ENCODE peak calls at places on chromosomes 13 and 19, in nine cellular contexts. I is GM23338; E is PC-3; N is CD4-positive, alpha-beta T cell; Q is GM06990; G is HL-60; O is neuronal stem cell; Y is GM23248; S is IMR-90. L is an unnamed sample. For H3K27me3, the result is how much of the 10 kb centered on the place peaks cover.

GRCh38 chr13:40136896-40137295 is 481.4 kb downstream of the COG6 start:
- DNase-seq in Y (no peak), I (no peak), Q (no peak), G (no peak), O (no peak), S (no peak), E (no peak), N (no peak), L (no peak)

GRCh38 chr13:70171151-70171550 is 62.9 kb upstream of the KLHL1 start:
- DNase-seq in I (no peak), Y (no peak), G (no peak), O (no peak), S (no peak), N (no peak), Q (no peak), E (peak), L (no peak)

GRCh38 chr19:4069331-4069959 is 2.7 kb upstream of the ZBTB7A start:
- DNase-seq in E (no peak), N (no peak), S (no peak), I (peak), G (peak), Q (no peak), Y (no peak), O (no peak), L (peak)

GRCh38 chr13:85497652-85498051 is 301.6 kb downstream of the SLITRK6 start:
- DNase-seq in O (no peak), Q (no peak), Y (peak), E (peak), G (no peak), S (peak), N (no peak), I (no peak), L (no peak)

GRCh38 chr13:59950201-59950730 is 213.5 kb downstream of the DIAPH3 start:
- DNase-seq in S (peak), N (no peak), O (no peak), G (no peak), Y (peak), I (no peak), Q (no peak), E (no peak), L (no peak)

GRCh38 chr19:5448374-5448773 is 6.8 kb upstream of the ZNRF4 start:
- DNase-seq in S (no peak), Q (no peak), O (no peak), I (no peak), E (no peak), Y (no peak), N (no peak), G (no peak), L (no peak)

GRCh38 chr13:99907627-99908026 is 63.9 kb downstream of the ZIC5 start:
- DNase-seq in O (no peak), I (no peak), S (no peak), Y (no peak), Q (no peak), E (no peak), N (no peak), G (no peak), L (no peak)

GRCh38 chr19:40165362-40165937 is 25.8 kb upstream of the MAP3K10 start:
- DNase-seq in O (peak), N (peak), I (peak), E (peak), G (peak), S (no peak), Y (peak), Q (peak), L (peak)

GRCh38 chr19:35216026-35216832 is 12.3 kb downstream of the FAM187B start:
- DNase-seq in G (no peak), N (no peak), I (no peak), Q (no peak), O (no peak), S (no peak), E (no peak), Y (peak), L (no peak)

GRCh38 chr19:49142866-49143335 is 12.3 kb downstream of the HRC start:
- DNase-seq in Y (peak), E (peak), G (no peak), S (peak), O (peak), I (peak), Q (peak), N (no peak), L (peak)

GRCh38 chr13:76853481-76853880 is 32.7 kb downstream of the KCTD12 start:
- DNase-seq in G (no peak), E (peak), Q (no peak), N (no peak), S (no peak), Y (no peak), O (no peak), I (no peak), L (no peak)

GRCh38 chr19:5193192-5193591 is 147.4 kb downstream of the PTPRS start:
- DNase-seq in S (no peak), O (peak), Q (no peak), E (no peak), G (no peak), I (peak), Y (no peak), N (no peak), L (peak)

GRCh38 chr19:7349961-7350711 is 1.4 kb downstream of the ARHGEF18 start:
- DNase-seq in G (peak), Y (no peak), Q (peak), E (no peak), O (no peak), S (no peak), I (no peak), N (no peak), L (no peak)

GRCh38 chr19:6737873-6738725 is 719 bp upstream of the GPR108 start:
- DNase-seq in S (peak), I (peak), N (peak), Y (peak), G (peak), Q (peak), E (peak), O (peak), L (peak)

GRCh38 chr19:10135551-10136334 is 16.0 kb upstream of the EIF3G start:
- DNase-seq in N (no peak), S (no peak), E (no peak), I (no peak), G (no peak), Y (no peak), O (no peak), Q (no peak), L (peak)

GRCh38 chr19:46211201-46211881 is 18.2 kb upstream of the IGFL1 start:
- DNase-seq in G (no peak), Y (peak), O (no peak), I (peak), Q (no peak), S (no peak), N (no peak), E (peak), L (peak)

GRCh38 chr19:17125052-17125727 is 49.6 kb downstream of the MYO9B start:
- DNase-seq in Q (peak), N (peak), E (no peak), I (no peak), G (no peak), S (peak), Y (peak), O (no peak), L (no peak)

GRCh38 chr13:36476661-36477060 is 44.4 kb downstream of the CCNA1 start:
- DNase-seq in I (no peak), G (no peak), Y (no peak), O (no peak), S (no peak), N (no peak), E (no peak), Q (no peak), L (no peak)

GRCh38 chr19:6235031-6235951 is 44.5 kb downstream of the MLLT1 start:
- DNase-seq in E (no peak), S (no peak), G (no peak), Y (no peak), N (no peak), Q (no peak), I (no peak), O (no peak), L (peak)

GRCh38 chr13:19861762-19862161 is 1.7 kb downstream of the ZMYM5 start:
- DNase-seq in Q (no peak), E (peak), S (no peak), Y (peak), N (no peak), I (no peak), G (no peak), O (no peak), L (no peak)

GRCh38 chr19:42091300-42092266 is 15.6 kb downstream of the ZNF574 start:
- DNase-seq in E (peak), O (no peak), N (no peak), S (peak), Y (peak), G (no peak), Q (no peak), I (no peak), L (peak)

GRCh38 chr13:73300718-73301425 is 242.1 kb downstream of the KLF5 start:
- DNase-seq in E (no peak), G (no peak), Q (no peak), S (no peak), Y (no peak), O (no peak), I (no peak), N (no peak), L (no peak)

GRCh38 chr13:25371608-25372274 is at the start of gene ATP8A2:
- DNase-seq in G (no peak), O (peak), Q (no peak), Y (peak), N (no peak), I (peak), S (no peak), E (no peak), L (peak)

GRCh38 chr13:41457589-41458186 is 338 bp downstream of the RGCC start:
- DNase-seq in Q (peak), S (no peak), I (peak), G (no peak), N (peak), Y (peak), E (no peak), O (no peak), L (peak)

GRCh38 chr19:45693168-45693788 is 812 bp downstream of the QPCTL start:
- DNase-seq in S (peak), E (peak), N (peak), O (no peak), Y (peak), Q (peak), I (peak), G (peak), L (peak)

GRCh38 chr19:4831351-4832340 is at the start of gene TICAM1:
- DNase-seq in Y (peak), Q (peak), N (peak), G (peak), S (peak), E (peak), I (peak), O (no peak), L (peak)

GRCh38 chr19:53172892-53173291 is 14.0 kb upstream of the ZNF347 start:
- DNase-seq in O (no peak), Y (no peak), Q (no peak), S (peak), I (no peak), G (no peak), E (no peak), N (no peak), L (no peak)

GRCh38 chr19:7738023-7738422 is 6.1 kb upstream of the CLEC4G start:
- DNase-seq in E (no peak), O (no peak), N (no peak), I (no peak), G (no peak), Q (no peak), S (no peak), Y (no peak), L (no peak)

GRCh38 chr19:35379992-35380391 is 9.1 kb downstream of the GPR42 start:
- DNase-seq in Y (no peak), I (no peak), Q (no peak), O (no peak), G (no peak), E (no peak), N (no peak), S (no peak), L (no peak)

GRCh38 chr19:40629346-40629745 is 28.2 kb downstream of the LTBP4 start:
- DNase-seq in S (no peak), E (no peak), N (no peak), Q (no peak), G (no peak), Y (no peak), I (no peak), O (no peak), L (no peak)

GRCh38 chr13:44426461-44426860 is 52.8 kb downstream of the SERP2 start:
- DNase-seq in G (no peak), O (no peak), S (no peak), E (no peak), Q (no peak), N (no peak), I (no peak), Y (peak), L (no peak)

GRCh38 chr13:52884429-52884828 is 36.0 kb upstream of the PCDH8 start:
- DNase-seq in E (no peak), S (no peak), I (no peak), N (no peak), O (no peak), Y (peak), G (no peak), Q (no peak), L (no peak)

GRCh38 chr19:12772323-12772722 is 3.0 kb downstream of the HOOK2 start:
- DNase-seq in G (no peak), O (no peak), E (no peak), Y (no peak), S (no peak), Q (no peak), I (no peak), N (no peak), L (no peak)

DNA sequence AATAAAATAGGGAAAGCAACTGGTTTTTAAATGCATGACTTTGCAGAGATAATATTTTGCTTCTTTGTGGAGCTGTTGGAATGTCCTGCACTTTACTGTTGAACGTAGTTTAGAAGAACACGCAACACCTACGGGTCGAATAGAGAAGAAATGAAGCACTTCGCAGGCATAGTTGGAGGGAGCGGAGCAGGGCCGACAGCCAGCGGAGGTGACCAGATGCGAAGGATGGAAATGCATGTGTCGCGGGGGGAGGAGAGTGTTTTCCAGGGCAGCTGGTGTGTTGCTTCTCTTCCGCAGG is 846 bp downstream of the CEBPG start:
- DNase-seq in Q (no peak), S (peak), I (no peak), O (no peak), E (peak), G (peak), N (no peak), Y (peak), L (peak)
- H3K27me3 ChIP-seq in Q (under half), S (under half), I (under half), O (under half), E (under half), G (under half), N (under half), Y (under half), L (under half)

GRCh38 chr13:46855664-46856063 is 41.2 kb downstream of the HTR2A start:
- DNase-seq in I (no peak), O (no peak), E (no peak), Q (no peak), Y (no peak), N (no peak), S (no peak), G (no peak), L (no peak)

GRCh38 chr13:46850214-46850613 is 46.6 kb downstream of the HTR2A start:
- DNase-seq in S (no peak), O (no peak), Y (peak), I (no peak), G (no peak), E (no peak), N (no peak), Q (no peak), L (no peak)

GRCh38 chr13:46855166-46855565 is 41.7 kb downstream of the HTR2A start:
- DNase-seq in N (no peak), I (no peak), G (no peak), E (no peak), O (no peak), S (no peak), Y (no peak), Q (no peak), L (no peak)

GRCh38 chr13:46846736-46847135 is 49.8 kb upstream of the ESD start:
- DNase-seq in I (no peak), G (no peak), N (no peak), Y (peak), O (no peak), E (no peak), Q (no peak), S (no peak), L (no peak)

GRCh38 chr13:46852168-46852567 is 44.7 kb downstream of the HTR2A start:
- DNase-seq in G (no peak), Q (no peak), O (no peak), E (no peak), S (no peak), I (no peak), N (no peak), Y (no peak), L (no peak)
- H3K27me3 ChIP-seq in G (under half), Q (under half), O (under half), E (under half), S (under half), I (under half), N (under half), Y (under half), L (under half)

GRCh38 chr19:47446534-47447469 is 24.9 kb downstream of the SLC8A2 start:
- DNase-seq in Y (peak), N (no peak), O (no peak), I (peak), S (no peak), Q (no peak), E (peak), G (peak), L (peak)

GRCh38 chr19:47445527-47445926 is 26.2 kb downstream of the SLC8A2 start:
- DNase-seq in N (no peak), Y (no peak), I (no peak), G (no peak), E (no peak), S (no peak), Q (no peak), O (no peak), L (no peak)

GRCh38 chr19:47444388-47444821 is 25.1 kb upstream of the MEIS3 start:
- DNase-seq in E (no peak), O (peak), Y (no peak), Q (no peak), N (peak), S (no peak), I (peak), G (no peak), L (peak)

GRCh38 chr19:47445937-47446402 is 25.7 kb downstream of the SLC8A2 start:
- DNase-seq in S (no peak), E (peak), Y (peak), Q (peak), I (peak), N (peak), G (peak), O (no peak), L (peak)

GRCh38 chr19:47443331-47443730 is 24.0 kb upstream of the MEIS3 start:
- DNase-seq in O (no peak), Q (no peak), I (no peak), E (no peak), Y (no peak), N (no peak), S (no peak), G (no peak), L (no peak)
- H3K27me3 ChIP-seq in O (under half), Q (under half), I (under half), E (under half), Y (half or more), N (under half), S (half or more), G (under half), L (under half)

DNA sequence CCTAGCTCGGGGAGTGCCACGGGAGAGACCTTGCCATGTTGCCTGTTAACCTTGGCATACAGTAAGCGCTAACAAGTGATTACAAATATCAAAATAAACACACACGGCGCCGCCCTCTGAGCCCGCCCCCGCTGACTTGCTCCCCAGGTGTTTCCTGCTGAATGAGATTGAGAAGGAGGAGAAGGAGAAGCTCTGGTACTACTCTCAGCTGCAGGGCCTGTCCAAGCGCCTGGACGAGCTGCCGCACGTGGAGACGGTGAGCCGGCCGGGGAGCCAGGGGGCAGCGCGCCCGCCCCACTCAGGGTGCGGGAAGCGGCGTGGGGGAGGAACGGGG is 5.0 kb downstream of the APC2 start:
- DNase-seq in Q (peak), Y (no peak), G (peak), S (no peak), O (no peak), I (no peak), E (peak), N (no peak), L (no peak)
- H3K27me3 ChIP-seq in Q (under half), Y (under half), G (half or more), S (half or more), O (under half), I (under half), E (under half), N (half or more), L (half or more)

DNA sequence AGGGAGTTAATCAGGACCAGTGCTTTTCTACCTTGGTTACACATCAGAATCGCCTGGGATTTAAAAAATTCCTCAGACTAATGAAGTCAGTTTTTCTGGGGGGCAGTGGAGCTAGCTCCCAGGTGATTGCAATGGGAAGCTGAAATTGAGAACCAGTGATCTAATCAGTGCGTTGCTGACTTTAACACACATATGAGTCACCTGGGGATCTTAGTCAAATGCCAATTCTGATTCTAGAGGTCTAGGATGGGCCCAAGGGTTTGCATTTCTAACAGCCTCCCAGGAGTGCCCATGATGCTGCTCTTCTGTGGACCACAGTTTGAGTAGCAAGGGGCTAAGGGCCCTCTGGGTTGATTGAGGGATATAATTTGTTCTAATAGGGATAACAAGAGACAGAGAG is 54.5 kb downstream of the KL start:
- DNase-seq in E (peak), Y (peak), O (no peak), S (peak), Q (no peak), N (no peak), G (no peak), I (no peak), L (no peak)
- H3K27me3 ChIP-seq in E (under half), Y (under half), O (under half), S (under half), Q (under half), N (under half), G (under half), I (under half), L (under half)

DNA sequence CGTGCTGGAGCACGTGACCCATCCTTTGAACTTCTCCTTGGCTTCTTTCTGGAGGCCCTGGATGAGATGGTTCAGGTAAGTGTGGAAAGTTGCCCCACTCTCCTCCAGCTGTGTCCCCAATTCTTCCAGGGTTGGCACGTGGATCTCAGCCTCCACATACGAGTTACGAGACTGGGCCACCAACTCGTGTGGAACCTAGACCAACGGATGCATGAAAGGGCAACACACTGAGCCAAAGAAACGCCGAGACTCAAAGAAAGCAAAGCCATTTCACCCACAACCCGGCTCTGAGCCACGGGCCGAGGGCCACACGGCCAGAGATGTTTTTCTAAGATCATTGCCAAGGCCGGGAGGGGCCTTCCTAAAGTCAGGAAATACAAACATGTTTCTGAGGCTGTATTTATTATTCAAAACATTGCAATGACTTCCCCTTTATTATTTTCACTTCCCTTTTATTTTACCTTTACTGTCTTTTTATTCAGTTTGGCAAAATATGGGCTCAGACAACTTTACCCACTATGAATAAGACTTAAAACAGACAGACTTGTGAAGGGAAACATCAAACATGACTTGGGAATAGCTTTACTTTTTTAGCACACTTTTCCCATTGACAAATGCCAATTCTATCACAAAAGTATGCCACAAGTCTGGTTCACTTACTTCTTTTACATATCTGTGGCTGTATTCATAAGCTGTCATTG is 94.6 kb downstream of the KL start:
- DNase-seq in Q (peak), E (no peak), S (peak), Y (peak), I (no peak), N (no peak), O (no peak), G (no peak), L (no peak)
- H3K27me3 ChIP-seq in Q (under half), E (under half), S (under half), Y (under half), I (under half), N (under half), O (under half), G (under half), L (under half)

DNA sequence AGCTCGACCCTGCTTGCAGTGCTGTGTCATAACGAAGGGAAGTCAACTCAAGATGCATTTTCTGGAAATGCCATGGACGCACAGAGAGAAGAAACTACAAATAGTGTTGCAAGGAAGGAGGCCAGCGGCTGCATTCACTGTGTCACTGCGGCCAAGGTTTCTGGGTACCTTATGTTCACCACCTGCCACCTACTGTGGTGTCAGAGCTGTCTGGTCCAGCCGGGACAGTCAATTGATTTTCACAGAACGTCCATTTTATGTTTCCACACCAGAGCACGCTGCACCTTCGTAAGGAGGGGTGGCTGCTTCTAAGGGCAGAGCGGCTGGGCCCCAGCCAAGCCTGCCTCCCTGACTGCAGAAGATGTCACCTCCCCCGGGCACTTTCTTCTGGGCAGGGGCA is 17.7 kb downstream of the TSHZ3 start:
- DNase-seq in G (no peak), Y (no peak), N (no peak), I (no peak), O (no peak), Q (no peak), E (no peak), S (no peak), L (no peak)
- H3K27me3 ChIP-seq in G (under half), Y (under half), N (under half), I (under half), O (under half), Q (under half), E (under half), S (under half), L (under half)

L was measured in H7.